ENCODE peak calls at places on chromosome 18, in nine cellular contexts. One of them, this sample, is unnamed.

GRCh38 chr18:8124232-8125146 is 484.7 kb upstream of the RAB12 start:
- DNase-seq in astrocyte: no peak
- DNase-seq in fibroblast of lung: peak; percentile 11
- DNase-seq in CD8-positive, alpha-beta T cell: no peak
- DNase-seq in caudate nucleus: no peak
- DNase-seq in upper lobe of left lung: no peak
- DNase-seq in left ventricle myocardium inferior: no peak
- DNase-seq in cardiac muscle cell: no peak
- DNase-seq in ascending aorta: no peak
- DNase-seq in this sample: no peak

GRCh38 chr18:26546170-26546874 is 2.0 kb downstream of the KCTD1 start:
- DNase-seq in astrocyte: peak; percentile 47
- DNase-seq in fibroblast of lung: peak; percentile 51
- DNase-seq in CD8-positive, alpha-beta T cell: no peak
- DNase-seq in caudate nucleus: no peak
- DNase-seq in upper lobe of left lung: no peak
- DNase-seq in left ventricle myocardium inferior: no peak
- DNase-seq in cardiac muscle cell: no peak
- DNase-seq in ascending aorta: no peak
- DNase-seq in this sample: no peak

GRCh38 chr18:60624207-60624606 is 251.6 kb upstream of the MC4R start:
- DNase-seq in astrocyte: no peak
- DNase-seq in fibroblast of lung: no peak
- DNase-seq in CD8-positive, alpha-beta T cell: no peak
- DNase-seq in caudate nucleus: no peak
- DNase-seq in upper lobe of left lung: no peak
- DNase-seq in left ventricle myocardium inferior: no peak
- DNase-seq in cardiac muscle cell: no peak
- DNase-seq in ascending aorta: no peak
- DNase-seq in this sample: no peak

GRCh38 chr18:30698571-30698970 is 344.0 kb downstream of the DSC3 start:
- DNase-seq in astrocyte: no peak
- DNase-seq in fibroblast of lung: no peak
- DNase-seq in CD8-positive, alpha-beta T cell: no peak
- DNase-seq in caudate nucleus: no peak
- DNase-seq in upper lobe of left lung: no peak
- DNase-seq in left ventricle myocardium inferior: no peak
- DNase-seq in cardiac muscle cell: no peak
- DNase-seq in ascending aorta: no peak
- DNase-seq in this sample: no peak

GRCh38 chr18:64405161-64405560 is 256.3 kb upstream of the LINC00305 start:
- DNase-seq in astrocyte: no peak
- DNase-seq in fibroblast of lung: peak; percentile 0
- DNase-seq in CD8-positive, alpha-beta T cell: no peak
- DNase-seq in caudate nucleus: no peak
- DNase-seq in upper lobe of left lung: no peak
- DNase-seq in left ventricle myocardium inferior: no peak
- DNase-seq in cardiac muscle cell: peak; percentile 1
- DNase-seq in ascending aorta: no peak
- DNase-seq in this sample: peak; percentile 69

GRCh38 chr18:58745914-58746313 is 74.6 kb downstream of the MALT1 start:
- DNase-seq in astrocyte: no peak
- DNase-seq in fibroblast of lung: no peak
- DNase-seq in CD8-positive, alpha-beta T cell: no peak
- DNase-seq in caudate nucleus: no peak
- DNase-seq in upper lobe of left lung: no peak
- DNase-seq in left ventricle myocardium inferior: no peak
- DNase-seq in cardiac muscle cell: no peak
- DNase-seq in ascending aorta: no peak
- DNase-seq in this sample: no peak

GRCh38 chr18:32549248-32549842 is 78.7 kb upstream of the GAREM1 start:
- DNase-seq in astrocyte: peak; percentile 9
- DNase-seq in fibroblast of lung: peak; percentile 20
- DNase-seq in CD8-positive, alpha-beta T cell: peak; percentile 8
- DNase-seq in caudate nucleus: no peak
- DNase-seq in upper lobe of left lung: peak; percentile 44
- DNase-seq in left ventricle myocardium inferior: peak; percentile 17
- DNase-seq in cardiac muscle cell: peak; percentile 64
- DNase-seq in ascending aorta: no peak
- DNase-seq in this sample: peak; percentile 26

GRCh38 chr18:21194871-21195771 is 46.9 kb upstream of the GREB1L start:
- DNase-seq in astrocyte: peak; percentile 36
- DNase-seq in fibroblast of lung: peak; percentile 42
- DNase-seq in CD8-positive, alpha-beta T cell: no peak
- DNase-seq in caudate nucleus: no peak
- DNase-seq in upper lobe of left lung: no peak
- DNase-seq in left ventricle myocardium inferior: no peak
- DNase-seq in cardiac muscle cell: peak; percentile 66
- DNase-seq in ascending aorta: no peak
- DNase-seq in this sample: no peak

GRCh38 chr18:65817178-65817577 is 66.4 kb downstream of the CDH7 start:
- DNase-seq in astrocyte: no peak
- DNase-seq in fibroblast of lung: no peak
- DNase-seq in CD8-positive, alpha-beta T cell: no peak
- DNase-seq in caudate nucleus: no peak
- DNase-seq in upper lobe of left lung: no peak
- DNase-seq in left ventricle myocardium inferior: no peak
- DNase-seq in cardiac muscle cell: no peak
- DNase-seq in ascending aorta: no peak
- DNase-seq in this sample: no peak

GRCh38 chr18:38940863-38941531 is 1375.4 kb upstream of the CELF4 start:
- DNase-seq in astrocyte: peak; percentile 57
- DNase-seq in fibroblast of lung: peak; percentile 59
- DNase-seq in CD8-positive, alpha-beta T cell: peak; percentile 10
- DNase-seq in caudate nucleus: no peak
- DNase-seq in upper lobe of left lung: peak; percentile 28
- DNase-seq in left ventricle myocardium inferior: no peak
- DNase-seq in cardiac muscle cell: peak; percentile 23
- DNase-seq in ascending aorta: no peak
- DNase-seq in this sample: peak; percentile 90

GRCh38 chr18:51321696-51322095 is 124.2 kb upstream of the MEX3C start:
- DNase-seq in astrocyte: peak; percentile 16
- DNase-seq in fibroblast of lung: peak; percentile 21
- DNase-seq in CD8-positive, alpha-beta T cell: no peak
- DNase-seq in caudate nucleus: no peak
- DNase-seq in upper lobe of left lung: no peak
- DNase-seq in left ventricle myocardium inferior: no peak
- DNase-seq in cardiac muscle cell: peak; percentile 68
- DNase-seq in ascending aorta: no peak
- DNase-seq in this sample: no peak

GRCh38 chr18:72995558-72995957 is 127.8 kb upstream of the NETO1 start:
- DNase-seq in astrocyte: peak; percentile 19
- DNase-seq in fibroblast of lung: peak; percentile 37
- DNase-seq in CD8-positive, alpha-beta T cell: no peak
- DNase-seq in caudate nucleus: no peak
- DNase-seq in upper lobe of left lung: no peak
- DNase-seq in left ventricle myocardium inferior: no peak
- DNase-seq in cardiac muscle cell: no peak
- DNase-seq in ascending aorta: no peak
- DNase-seq in this sample: no peak

GRCh38 chr18:42053188-42053781 is 98.3 kb downstream of the PIK3C3 start:
- DNase-seq in astrocyte: peak; percentile 33
- DNase-seq in fibroblast of lung: peak; percentile 51
- DNase-seq in CD8-positive, alpha-beta T cell: peak; percentile 38
- DNase-seq in caudate nucleus: peak; percentile 1
- DNase-seq in upper lobe of left lung: peak; percentile 50
- DNase-seq in left ventricle myocardium inferior: no peak
- DNase-seq in cardiac muscle cell: peak; percentile 80
- DNase-seq in ascending aorta: no peak
- DNase-seq in this sample: peak; percentile 29

GRCh38 chr18:78993014-78993926 is 13.7 kb downstream of the SALL3 start:
- DNase-seq in astrocyte: no peak
- DNase-seq in fibroblast of lung: no peak
- DNase-seq in CD8-positive, alpha-beta T cell: no peak
- DNase-seq in caudate nucleus: no peak
- DNase-seq in upper lobe of left lung: peak; percentile 16
- DNase-seq in left ventricle myocardium inferior: no peak
- DNase-seq in cardiac muscle cell: no peak
- DNase-seq in ascending aorta: no peak
- DNase-seq in this sample: no peak

GRCh38 chr18:54358495-54358793 is 738 bp downstream of the C18orf54 start:
- DNase-seq in astrocyte: no peak
- DNase-seq in fibroblast of lung: peak; percentile 20
- DNase-seq in CD8-positive, alpha-beta T cell: no peak
- DNase-seq in caudate nucleus: no peak
- DNase-seq in upper lobe of left lung: peak; percentile 31
- DNase-seq in left ventricle myocardium inferior: peak; percentile 16
- DNase-seq in cardiac muscle cell: no peak
- DNase-seq in ascending aorta: no peak
- DNase-seq in this sample: peak; percentile 19

GRCh38 chr18:63956755-63957154 is 7.7 kb downstream of the HMSD start:
- DNase-seq in astrocyte: no peak
- DNase-seq in fibroblast of lung: no peak
- DNase-seq in CD8-positive, alpha-beta T cell: no peak
- DNase-seq in caudate nucleus: no peak
- DNase-seq in upper lobe of left lung: no peak
- DNase-seq in left ventricle myocardium inferior: no peak
- DNase-seq in cardiac muscle cell: no peak
- DNase-seq in ascending aorta: no peak
- DNase-seq in this sample: no peak

GRCh38 chr18:14922965-14923565 is 175.1 kb downstream of the ANKRD30B start:
- DNase-seq in astrocyte: no peak
- DNase-seq in fibroblast of lung: no peak
- DNase-seq in CD8-positive, alpha-beta T cell: no peak
- DNase-seq in caudate nucleus: no peak
- DNase-seq in upper lobe of left lung: no peak
- DNase-seq in left ventricle myocardium inferior: no peak
- DNase-seq in cardiac muscle cell: no peak
- DNase-seq in ascending aorta: peak; percentile 28
- DNase-seq in this sample: no peak

GRCh38 chr18:31247574-31248199 is 70.3 kb upstream of the DSG1 start:
- DNase-seq in astrocyte: peak; percentile 78
- DNase-seq in fibroblast of lung: peak; percentile 77
- DNase-seq in CD8-positive, alpha-beta T cell: no peak
- DNase-seq in caudate nucleus: no peak
- DNase-seq in upper lobe of left lung: no peak
- DNase-seq in left ventricle myocardium inferior: no peak
- DNase-seq in cardiac muscle cell: peak; percentile 34
- DNase-seq in ascending aorta: no peak
- DNase-seq in this sample: peak; percentile 35

GRCh38 chr18:11587432-11587831 is 22.0 kb upstream of the SLC35G4 start:
- DNase-seq in astrocyte: no peak
- DNase-seq in fibroblast of lung: no peak
- DNase-seq in CD8-positive, alpha-beta T cell: no peak
- DNase-seq in caudate nucleus: no peak
- DNase-seq in upper lobe of left lung: no peak
- DNase-seq in left ventricle myocardium inferior: no peak
- DNase-seq in cardiac muscle cell: no peak
- DNase-seq in ascending aorta: no peak
- DNase-seq in this sample: no peak
- H3K27ac ChIP-seq in astrocyte: no peak overlapping the region
- H3K27ac ChIP-seq in fibroblast of lung: no peak overlapping the region
- H3K27ac ChIP-seq in CD8-positive, alpha-beta T cell: no peak overlapping the region
- H3K27ac ChIP-seq in caudate nucleus: no peak overlapping the region
- H3K27ac ChIP-seq in upper lobe of left lung: no peak overlapping the region
- H3K27ac ChIP-seq in left ventricle myocardium inferior: no peak overlapping the region
- H3K27ac ChIP-seq in cardiac muscle cell: no peak overlapping the region
- H3K27ac ChIP-seq in ascending aorta: no peak overlapping the region
- H3K27ac ChIP-seq in this sample: no peak overlapping the region

DNA sequence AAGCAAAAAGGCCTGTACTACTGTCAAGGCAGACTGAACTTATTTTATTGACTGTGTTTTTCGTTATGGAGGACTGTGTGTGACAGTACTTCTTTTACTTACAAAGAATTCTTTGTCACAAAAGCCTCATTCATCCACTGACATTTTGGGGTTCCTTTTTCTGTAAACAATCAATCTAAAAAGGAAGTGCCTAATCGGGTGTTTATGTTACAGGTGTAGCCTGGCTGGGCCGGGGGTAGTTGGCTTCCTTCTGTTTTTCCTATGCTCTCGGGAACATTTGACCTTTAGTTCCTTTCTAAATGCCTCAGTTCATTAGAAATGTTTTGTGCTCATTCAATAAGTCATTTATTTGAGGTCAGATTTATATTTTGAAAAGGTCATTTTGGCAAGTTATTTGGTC is 8.3 kb downstream of the ZCCHC2 start:
- DNase-seq in astrocyte: no peak
- DNase-seq in fibroblast of lung: no peak
- DNase-seq in CD8-positive, alpha-beta T cell: no peak
- DNase-seq in caudate nucleus: no peak
- DNase-seq in upper lobe of left lung: no peak
- DNase-seq in left ventricle myocardium inferior: no peak
- DNase-seq in cardiac muscle cell: no peak
- DNase-seq in ascending aorta: no peak
- DNase-seq in this sample: no peak
- H3K27ac ChIP-seq in astrocyte: no peak overlapping the region
- H3K27ac ChIP-seq in fibroblast of lung: no peak overlapping the region
- H3K27ac ChIP-seq in CD8-positive, alpha-beta T cell: no peak overlapping the region
- H3K27ac ChIP-seq in caudate nucleus: no peak overlapping the region
- H3K27ac ChIP-seq in upper lobe of left lung: no peak overlapping the region
- H3K27ac ChIP-seq in left ventricle myocardium inferior: peak overlapping the region; percentile 10
- H3K27ac ChIP-seq in cardiac muscle cell: no peak overlapping the region
- H3K27ac ChIP-seq in ascending aorta: no peak overlapping the region
- H3K27ac ChIP-seq in this sample: no peak overlapping the region

DNA sequence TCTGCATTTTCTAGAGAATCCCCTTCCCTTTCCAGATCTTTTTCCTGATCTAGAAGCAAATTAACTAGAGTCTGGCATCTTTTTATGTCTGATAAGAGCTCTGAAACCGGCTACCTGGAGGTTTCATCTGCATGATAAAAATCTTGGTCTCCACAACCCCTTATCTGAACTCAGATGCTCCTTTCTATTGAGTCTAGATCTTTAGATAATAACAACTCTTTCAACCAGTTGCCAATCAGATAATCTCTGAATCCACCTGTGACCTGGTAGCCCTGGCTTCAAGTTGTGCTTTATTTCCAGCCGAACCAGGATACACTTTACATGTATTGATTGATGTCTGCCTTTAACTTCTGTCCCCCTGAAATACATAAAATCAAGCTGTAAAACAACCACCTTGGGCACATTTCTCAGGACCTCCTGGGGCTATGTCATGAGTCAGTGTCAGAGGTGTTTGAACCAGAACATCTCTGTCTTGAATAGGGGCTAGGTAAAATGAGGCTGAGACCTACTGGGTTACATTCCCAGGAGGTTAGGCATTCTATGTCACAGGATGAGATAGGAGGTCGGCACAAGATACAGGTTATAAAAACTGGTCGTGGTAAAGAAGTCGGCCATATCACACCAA is 20.7 kb downstream of the RALBP1 start:
- DNase-seq in astrocyte: no peak
- DNase-seq in fibroblast of lung: no peak
- DNase-seq in CD8-positive, alpha-beta T cell: no peak
- DNase-seq in caudate nucleus: no peak
- DNase-seq in upper lobe of left lung: no peak
- DNase-seq in left ventricle myocardium inferior: no peak
- DNase-seq in cardiac muscle cell: no peak
- DNase-seq in ascending aorta: no peak
- DNase-seq in this sample: no peak
- H3K27ac ChIP-seq in astrocyte: no peak overlapping the region
- H3K27ac ChIP-seq in fibroblast of lung: no peak overlapping the region
- H3K27ac ChIP-seq in CD8-positive, alpha-beta T cell: no peak overlapping the region
- H3K27ac ChIP-seq in caudate nucleus: no peak overlapping the region
- H3K27ac ChIP-seq in upper lobe of left lung: no peak overlapping the region
- H3K27ac ChIP-seq in left ventricle myocardium inferior: no peak overlapping the region
- H3K27ac ChIP-seq in cardiac muscle cell: no peak overlapping the region
- H3K27ac ChIP-seq in ascending aorta: no peak overlapping the region
- H3K27ac ChIP-seq in this sample: no peak overlapping the region

DNA sequence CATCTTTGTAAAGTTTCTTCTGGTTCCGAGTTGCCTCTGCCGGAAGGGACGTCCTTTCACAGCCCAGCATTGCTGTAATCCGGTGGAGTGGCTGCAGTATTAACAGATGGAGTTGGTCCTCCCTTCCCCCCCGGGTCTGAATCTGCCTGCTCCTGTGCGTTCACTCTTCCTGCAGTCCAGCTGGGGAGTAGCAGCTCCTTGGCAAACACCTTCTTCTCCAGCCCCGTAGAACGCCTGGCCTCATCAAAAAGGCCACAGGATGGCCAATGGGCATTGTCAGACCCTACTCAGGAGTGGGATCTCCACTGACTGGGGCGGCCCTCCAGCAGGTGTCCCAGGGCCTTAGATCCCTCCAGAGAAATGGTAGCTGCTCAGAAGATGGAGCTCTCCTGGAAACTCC is 234.0 kb downstream of the FAM210A start:
- DNase-seq in astrocyte: no peak
- DNase-seq in fibroblast of lung: no peak
- DNase-seq in CD8-positive, alpha-beta T cell: no peak
- DNase-seq in caudate nucleus: no peak
- DNase-seq in upper lobe of left lung: no peak
- DNase-seq in left ventricle myocardium inferior: no peak
- DNase-seq in cardiac muscle cell: no peak
- DNase-seq in ascending aorta: peak; percentile 58
- DNase-seq in this sample: no peak
- H3K27ac ChIP-seq in astrocyte: no peak overlapping the region
- H3K27ac ChIP-seq in fibroblast of lung: no peak overlapping the region
- H3K27ac ChIP-seq in CD8-positive, alpha-beta T cell: no peak overlapping the region
- H3K27ac ChIP-seq in caudate nucleus: no peak overlapping the region
- H3K27ac ChIP-seq in upper lobe of left lung: no peak overlapping the region
- H3K27ac ChIP-seq in left ventricle myocardium inferior: no peak overlapping the region
- H3K27ac ChIP-seq in cardiac muscle cell: no peak overlapping the region
- H3K27ac ChIP-seq in ascending aorta: no peak overlapping the region
- H3K27ac ChIP-seq in this sample: no peak overlapping the region